ENCODE peak calls at places on chromosomes 7 and 10, in ten cellular contexts. I, G, F, O, T, M, S, D, N and R are unnamed samples.

GRCh38 chr10:92268763-92269162 is 22.1 kb downstream of the CPEB3 start:
- DNase-seq in I (no peak), G (no peak), F (no peak), O (no peak), T (no peak), M (peak; percentile 72), S (no peak), D (no peak), N (no peak), R (no peak)

GRCh38 chr7:121714559-121715303 is 158.2 kb upstream of the PTPRZ1 start:
- DNase-seq in I (no peak), G (no peak), F (no peak), O (no peak), T (peak; percentile 29), M (no peak), S (no peak), D (no peak), N (no peak), R (no peak)

GRCh38 chr7:70694357-70694908 is 437.5 kb upstream of the GALNT17 start:
- DNase-seq in I (no peak), G (no peak), F (no peak), O (peak; percentile 42), T (no peak), M (no peak), S (no peak), D (peak; percentile 52), N (peak; percentile 53), R (peak; percentile 5)

GRCh38 chr10:95382596-95382995 is 91.8 kb upstream of the PDLIM1 start:
- DNase-seq in I (no peak), G (no peak), F (no peak), O (no peak), T (no peak), M (no peak), S (no peak), D (no peak), N (no peak), R (no peak)

GRCh38 chr10:132458595-132459251 is 61.7 kb downstream of the PWWP2B start:
- DNase-seq in I (peak; percentile 51), G (peak; percentile 33), F (no peak), O (no peak), T (no peak), M (no peak), S (no peak), D (peak; percentile 84), N (peak; percentile 76), R (peak; percentile 45)

GRCh38 chr10:57367412-57367811 is 900.3 kb downstream of the IPMK start:
- DNase-seq in I (no peak), G (no peak), F (no peak), O (no peak), T (no peak), M (no peak), S (no peak), D (no peak), N (no peak), R (no peak)

GRCh38 chr7:2760098-2760889 is 72.3 kb downstream of the AMZ1 start:
- DNase-seq in I (no peak), G (peak; percentile 74), F (no peak), O (peak; percentile 52), T (peak; percentile 43), M (peak; percentile 29), S (peak; percentile 58), D (no peak), N (peak; percentile 72), R (peak; percentile 49)

GRCh38 chr7:51316262-51316665 is 345 bp downstream of the COBL start:
- DNase-seq in I (no peak), G (no peak), F (no peak), O (peak; percentile 28), T (no peak), M (no peak), S (peak; percentile 59), D (no peak), N (peak; percentile 71), R (no peak)

GRCh38 chr7:15140431-15140830 is 237.9 kb upstream of the DGKB start:
- DNase-seq in I (no peak), G (no peak), F (no peak), O (no peak), T (no peak), M (no peak), S (no peak), D (no peak), N (no peak), R (no peak)

GRCh38 chr7:105585850-105586500 is 4.7 kb upstream of the EFCAB10 start:
- DNase-seq in I (no peak), G (no peak), F (no peak), O (no peak), T (no peak), M (no peak), S (no peak), D (no peak), N (no peak), R (no peak)

GRCh38 chr7:130896898-130897514 is 163.0 kb upstream of the KLF14 start:
- DNase-seq in I (peak; percentile 57), G (no peak), F (peak; percentile 71), O (peak; percentile 67), T (peak; percentile 86), M (peak; percentile 85), S (no peak), D (peak; percentile 81), N (peak; percentile 82), R (peak; percentile 93)

GRCh38 chr7:91127974-91128373 is 136.3 kb upstream of the FZD1 start:
- DNase-seq in I (no peak), G (no peak), F (no peak), O (no peak), T (no peak), M (no peak), S (no peak), D (no peak), N (no peak), R (no peak)

GRCh38 chr7:115009736-115010435 is 88.0 kb downstream of the MDFIC start:
- DNase-seq in I (no peak), G (no peak), F (no peak), O (peak; percentile 28), T (no peak), M (no peak), S (no peak), D (no peak), N (no peak), R (no peak)

GRCh38 chr10:13797171-13797570 is 210.4 kb downstream of the PRPF18 start:
- DNase-seq in I (no peak), G (no peak), F (no peak), O (no peak), T (no peak), M (no peak), S (no peak), D (no peak), N (no peak), R (no peak)

GRCh38 chr7:325051-325798 is 35.3 kb downstream of the FOXL3 start:
- DNase-seq in I (no peak), G (no peak), F (no peak), O (no peak), T (no peak), M (no peak), S (no peak), D (no peak), N (peak; percentile 42), R (no peak)

GRCh38 chr10:117237401-117237991 is 3.4 kb upstream of the SLC18A2 start:
- DNase-seq in I (no peak), G (no peak), F (no peak), O (no peak), T (no peak), M (peak; percentile 98), S (no peak), D (peak; percentile 63), N (no peak), R (no peak)

GRCh38 chr10:43362191-43362839 is 9.1 kb upstream of the FXYD4 start:
- DNase-seq in I (peak; percentile 91), G (peak; percentile 60), F (peak; percentile 98), O (peak; percentile 97), T (peak; percentile 96), M (no peak), S (peak; percentile 94), D (peak; percentile 97), N (peak; percentile 100), R (peak; percentile 61)

GRCh38 chr10:55330485-55330884 is 529.5 kb upstream of the PCDH15 start:
- DNase-seq in I (no peak), G (peak; percentile 13), F (no peak), O (no peak), T (no peak), M (no peak), S (no peak), D (no peak), N (no peak), R (no peak)

GRCh38 chr10:62619409-62619730 is 185.2 kb upstream of the ADO start:
- DNase-seq in I (no peak), G (no peak), F (no peak), O (no peak), T (no peak), M (peak; percentile 35), S (no peak), D (no peak), N (no peak), R (no peak)

GRCh38 chr10:108427081-108427480 is 1262.6 kb upstream of the SORCS1 start:
- DNase-seq in I (no peak), G (no peak), F (no peak), O (no peak), T (no peak), M (no peak), S (no peak), D (no peak), N (no peak), R (no peak)

GRCh38 chr7:157977306-157977705 is 610.3 kb downstream of the PTPRN2 start:
- DNase-seq in I (no peak), G (no peak), F (no peak), O (no peak), T (no peak), M (no peak), S (no peak), D (no peak), N (no peak), R (no peak)

GRCh38 chr10:60430017-60430416 is 40.3 kb upstream of the ANK3 start:
- DNase-seq in I (no peak), G (no peak), F (no peak), O (no peak), T (no peak), M (no peak), S (no peak), D (no peak), N (no peak), R (peak; percentile 65)

GRCh38 chr7:43906327-43907010 is at the start of gene URGCP:
- DNase-seq in I (peak; percentile 34), G (peak; percentile 61), F (peak; percentile 66), O (peak; percentile 59), T (no peak), M (peak; percentile 55), S (peak; percentile 22), D (peak; percentile 79), N (peak; percentile 70), R (peak; percentile 49)

GRCh38 chr10:109835257-109835656 is 88.1 kb downstream of the XPNPEP1 start:
- DNase-seq in I (no peak), G (no peak), F (no peak), O (no peak), T (no peak), M (no peak), S (no peak), D (no peak), N (no peak), R (no peak)

GRCh38 chr7:50650057-50650664 is 85.0 kb upstream of the DDC start:
- DNase-seq in I (no peak), G (no peak), F (no peak), O (no peak), T (no peak), M (no peak), S (no peak), D (no peak), N (no peak), R (no peak)

GRCh38 chr10:106930751-106931150 is 233.8 kb downstream of the SORCS1 start:
- DNase-seq in I (no peak), G (no peak), F (no peak), O (no peak), T (no peak), M (no peak), S (no peak), D (no peak), N (no peak), R (no peak)

GRCh38 chr10:50291261-50291850 is 40.0 kb upstream of the ASAH2 start:
- DNase-seq in I (no peak), G (no peak), F (no peak), O (no peak), T (no peak), M (no peak), S (no peak), D (no peak), N (no peak), R (peak; percentile 47)